ENCODE peak calls at places on chromosomes 4 and X, in four cellular contexts. One of them, this sample, is unnamed.

GRCh38 chrX:115460565-115460888 is 100.4 kb upstream of the PLS3 start:
- DNase-seq in mesenchymal stem cell: no peak
- DNase-seq in H9: no peak
- DNase-seq in neuronal stem cell: no peak
- DNase-seq in this sample: no peak

GRCh38 chr4:163167333-163167626 is 590 bp upstream of the NAF1 start:
- DNase-seq in mesenchymal stem cell: no peak
- DNase-seq in H9: no peak
- DNase-seq in neuronal stem cell: no peak
- DNase-seq in this sample: no peak

GRCh38 chrX:71619193-71619592 is 882 bp upstream of the CXCR3 start:
- DNase-seq in mesenchymal stem cell: no peak
- DNase-seq in H9: no peak
- DNase-seq in neuronal stem cell: no peak
- DNase-seq in this sample: no peak

GRCh38 chrX:63503541-63503940 is 152.4 kb upstream of the SPIN4 start:
- DNase-seq in mesenchymal stem cell: peak; percentile 6
- DNase-seq in H9: peak; percentile 23
- DNase-seq in neuronal stem cell: peak; percentile 48
- DNase-seq in this sample: no peak

GRCh38 chr4:150600821-150601445 is 19.0 kb downstream of the MAB21L2 start:
- DNase-seq in mesenchymal stem cell: no peak
- DNase-seq in H9: no peak
- DNase-seq in neuronal stem cell: no peak
- DNase-seq in this sample: no peak

GRCh38 chrX:1904663-1905218 is 289.9 kb downstream of the ASMT start:
- DNase-seq in mesenchymal stem cell: no peak
- DNase-seq in H9: no peak
- DNase-seq in neuronal stem cell: no peak
- DNase-seq in this sample: no peak

GRCh38 chr4:151565583-151565982 is 156.6 kb downstream of the FHIP1A start:
- DNase-seq in mesenchymal stem cell: no peak
- DNase-seq in H9: no peak
- DNase-seq in neuronal stem cell: no peak
- DNase-seq in this sample: no peak

GRCh38 chr4:105624530-105624929 is 72.1 kb downstream of the ARHGEF38 start:
- DNase-seq in mesenchymal stem cell: peak; percentile 3
- DNase-seq in H9: no peak
- DNase-seq in neuronal stem cell: no peak
- DNase-seq in this sample: no peak

GRCh38 chr4:164779811-164780216 is 25.9 kb downstream of the SMIM31 start:
- DNase-seq in mesenchymal stem cell: peak; percentile 43
- DNase-seq in H9: peak; percentile 63
- DNase-seq in neuronal stem cell: peak; percentile 43
- DNase-seq in this sample: peak; percentile 53

GRCh38 chrX:74925210-74926088 is at the start of gene NEXMIF:
- DNase-seq in mesenchymal stem cell: peak; percentile 7
- DNase-seq in H9: peak; percentile 49
- DNase-seq in neuronal stem cell: peak; percentile 44
- DNase-seq in this sample: peak; percentile 32

GRCh38 chr4:11765849-11766453 is 337.3 kb upstream of the HS3ST1 start:
- DNase-seq in mesenchymal stem cell: peak; percentile 44
- DNase-seq in H9: peak; percentile 32
- DNase-seq in neuronal stem cell: peak; percentile 33
- DNase-seq in this sample: peak; percentile 5

GRCh38 chr4:119041951-119042560 is 93.6 kb upstream of the MYOZ2 start:
- DNase-seq in mesenchymal stem cell: peak; percentile 81
- DNase-seq in H9: peak; percentile 70
- DNase-seq in neuronal stem cell: peak; percentile 65
- DNase-seq in this sample: peak; percentile 85

GRCh38 chrX:147897117-147897516 is 14.6 kb upstream of the FMR1 start:
- DNase-seq in mesenchymal stem cell: no peak
- DNase-seq in H9: no peak
- DNase-seq in neuronal stem cell: no peak
- DNase-seq in this sample: no peak

GRCh38 chr4:2837110-2837903 is 6.3 kb upstream of the ADD1 start:
- DNase-seq in mesenchymal stem cell: no peak
- DNase-seq in H9: peak; percentile 31
- DNase-seq in neuronal stem cell: no peak
- DNase-seq in this sample: no peak

GRCh38 chrX:102672876-102673275 is 21.6 kb downstream of the GPRASP1 start:
- DNase-seq in mesenchymal stem cell: peak; percentile 37
- DNase-seq in H9: no peak
- DNase-seq in neuronal stem cell: no peak
- DNase-seq in this sample: peak; percentile 7

GRCh38 chrX:24259544-24260240 is 54.2 kb downstream of the SUPT20HL2 start:
- DNase-seq in mesenchymal stem cell: peak; percentile 67
- DNase-seq in H9: peak; percentile 43
- DNase-seq in neuronal stem cell: no peak
- DNase-seq in this sample: peak; percentile 69

GRCh38 chr4:105544517-105544916 is 7.9 kb upstream of the ARHGEF38 start:
- DNase-seq in mesenchymal stem cell: no peak
- DNase-seq in H9: no peak
- DNase-seq in neuronal stem cell: no peak
- DNase-seq in this sample: no peak

GRCh38 chr4:60726779-60727178 is 473.3 kb upstream of the ADGRL3 start:
- DNase-seq in mesenchymal stem cell: no peak
- DNase-seq in H9: no peak
- DNase-seq in neuronal stem cell: no peak
- DNase-seq in this sample: peak; percentile 26

GRCh38 chrX:78753571-78753970 is 6.1 kb downstream of the LPAR4 start:
- DNase-seq in mesenchymal stem cell: no peak
- DNase-seq in H9: no peak
- DNase-seq in neuronal stem cell: no peak
- DNase-seq in this sample: no peak
- H2BK12ac ChIP-seq in mesenchymal stem cell: no peak overlapping the region
- H2BK12ac ChIP-seq in H9: no peak overlapping the region
- H2BK12ac ChIP-seq in neuronal stem cell: no peak overlapping the region
- H2BK12ac ChIP-seq in this sample: no peak overlapping the region

GRCh38 chr4:185773419-185773818 is 38.6 kb downstream of the SORBS2 start:
- DNase-seq in mesenchymal stem cell: no peak
- DNase-seq in H9: peak; percentile 43
- DNase-seq in neuronal stem cell: no peak
- DNase-seq in this sample: no peak

GRCh38 chr4:185778307-185778706 is 33.7 kb downstream of the SORBS2 start:
- DNase-seq in mesenchymal stem cell: peak; percentile 35
- DNase-seq in H9: no peak
- DNase-seq in neuronal stem cell: no peak
- DNase-seq in this sample: peak; percentile 18

GRCh38 chr4:185774815-185775684 is 36.9 kb downstream of the SORBS2 start:
- DNase-seq in mesenchymal stem cell: peak; percentile 80
- DNase-seq in H9: no peak
- DNase-seq in neuronal stem cell: no peak
- DNase-seq in this sample: no peak

GRCh38 chr4:185774076-185774731 is 37.8 kb downstream of the SORBS2 start:
- DNase-seq in mesenchymal stem cell: peak; percentile 27
- DNase-seq in H9: no peak
- DNase-seq in neuronal stem cell: no peak
- DNase-seq in this sample: no peak

GRCh38 chr4:185775792-185776555 is 36.0 kb downstream of the SORBS2 start:
- DNase-seq in mesenchymal stem cell: peak; percentile 63
- DNase-seq in H9: no peak
- DNase-seq in neuronal stem cell: no peak
- DNase-seq in this sample: no peak
- H3K4me1 ChIP-seq in mesenchymal stem cell: peaks cover 6% of the 10 kb centered on the region
- H3K4me1 ChIP-seq in H9: peaks cover 6% of the 10 kb centered on the region
- H3K4me1 ChIP-seq in neuronal stem cell: peaks cover 28% of the 10 kb centered on the region
- H3K4me1 ChIP-seq in this sample: no peaks in the 10 kb centered on the region

GRCh38 chr4:81625422-81626417 is 154.0 kb upstream of the RASGEF1B start:
- DNase-seq in mesenchymal stem cell: no peak
- DNase-seq in H9: no peak
- DNase-seq in neuronal stem cell: no peak
- DNase-seq in this sample: no peak

GRCh38 chr4:81621490-81621889 is 149.8 kb upstream of the RASGEF1B start:
- DNase-seq in mesenchymal stem cell: no peak
- DNase-seq in H9: no peak
- DNase-seq in neuronal stem cell: no peak
- DNase-seq in this sample: no peak

GRCh38 chr4:81622474-81623198 is 150.9 kb upstream of the RASGEF1B start:
- DNase-seq in mesenchymal stem cell: no peak
- DNase-seq in H9: no peak
- DNase-seq in neuronal stem cell: no peak
- DNase-seq in this sample: no peak

GRCh38 chr4:81622028-81622427 is 150.3 kb upstream of the RASGEF1B start:
- DNase-seq in mesenchymal stem cell: no peak
- DNase-seq in H9: no peak
- DNase-seq in neuronal stem cell: no peak
- DNase-seq in this sample: no peak

GRCh38 chr4:81623434-81623833 is 151.7 kb upstream of the RASGEF1B start:
- DNase-seq in mesenchymal stem cell: no peak
- DNase-seq in H9: no peak
- DNase-seq in neuronal stem cell: no peak
- DNase-seq in this sample: no peak
- H3K4ac ChIP-seq in mesenchymal stem cell: no peak overlapping the region
- H3K4ac ChIP-seq in H9: no peak overlapping the region
- H3K4ac ChIP-seq in neuronal stem cell: no peak overlapping the region
- H3K4ac ChIP-seq in this sample: no peak overlapping the region

DNA sequence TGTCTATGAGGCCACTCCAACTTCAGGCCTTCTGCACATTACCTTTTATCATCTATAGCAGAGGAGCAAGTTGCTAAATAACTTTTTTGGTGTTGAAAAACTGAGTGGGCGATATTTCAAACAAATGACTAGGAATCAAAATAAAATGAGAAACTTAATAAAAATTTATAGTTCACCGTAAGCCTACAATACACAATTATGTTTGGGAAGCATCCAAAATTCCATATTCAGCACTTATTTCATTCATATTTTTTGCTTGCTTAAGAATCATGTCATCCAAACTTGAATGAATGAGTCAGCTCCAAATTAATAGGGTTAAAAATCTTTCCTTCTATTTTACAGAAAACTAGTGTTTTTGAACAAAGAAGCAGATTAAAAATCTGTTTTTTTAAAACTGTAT is 119.1 kb downstream of the SH3RF1 start:
- DNase-seq in mesenchymal stem cell: no peak
- DNase-seq in H9: no peak
- DNase-seq in neuronal stem cell: no peak
- DNase-seq in this sample: no peak
- H2BK12ac ChIP-seq in mesenchymal stem cell: no peak overlapping the region
- H2BK12ac ChIP-seq in H9: no peak overlapping the region
- H2BK12ac ChIP-seq in neuronal stem cell: no peak overlapping the region
- H2BK12ac ChIP-seq in this sample: no peak overlapping the region

This sample was measured in trophoblast cell.